ENCODE peak calls at places on chromosomes 11 and 22, in six cellular contexts. Z is CD8-positive, alpha-beta memory T cell; E is tibial nerve; S is heart left ventricle; X is body of pancreas; B is small intestine. A is an unnamed sample.

GRCh38 chr11:132177106-132177505 is 806.7 kb downstream of the NTM start:
- DNase-seq in Z (no peak), E (no peak), S (no peak), X (no peak), B (no peak), A (no peak)

GRCh38 chr11:26228778-26229177 is 103.2 kb upstream of the ANO3 start:
- DNase-seq in Z (no peak), E (no peak), S (no peak), X (no peak), B (no peak), A (no peak)

GRCh38 chr11:61719968-61720367 is 32.5 kb upstream of the MYRF start:
- DNase-seq in Z (no peak), E (no peak), S (no peak), X (no peak), B (no peak), A (no peak)

GRCh38 chr11:69166186-69167115 is 10.7 kb downstream of the SMIM38 start:
- DNase-seq in Z (peak), E (no peak), S (peak), X (peak), B (no peak), A (no peak)

GRCh38 chr11:75625970-75626691 is 42.7 kb downstream of the MAP6 start:
- DNase-seq in Z (no peak), E (no peak), S (no peak), X (no peak), B (no peak), A (no peak)

GRCh38 chr11:114307524-114308203 is 11.5 kb downstream of the NNMT start:
- DNase-seq in Z (no peak), E (peak), S (peak), X (peak), B (no peak), A (peak)

GRCh38 chr11:45285931-45286632 is at the start of gene SYT13:
- DNase-seq in Z (no peak), E (no peak), S (peak), X (peak), B (peak), A (no peak)

GRCh38 chr11:121654506-121655480 is 202.0 kb upstream of the SORL1-AS1 start:
- DNase-seq in Z (no peak), E (no peak), S (no peak), X (no peak), B (no peak), A (no peak)

GRCh38 chr22:20968281-20968977 is 1.4 kb downstream of the AIFM3 start:
- DNase-seq in Z (no peak), E (no peak), S (no peak), X (no peak), B (no peak), A (no peak)

GRCh38 chr11:112795142-112795815 is 165.9 kb upstream of the NCAM1 start:
- DNase-seq in Z (no peak), E (peak), S (no peak), X (peak), B (peak), A (peak)

GRCh38 chr22:36467042-36467810 is 14.2 kb downstream of the TXN2 start:
- DNase-seq in Z (no peak), E (no peak), S (peak), X (peak), B (no peak), A (no peak)

GRCh38 chr11:66004186-66004585 is 1.9 kb downstream of the BANF1 start:
- DNase-seq in Z (no peak), E (no peak), S (no peak), X (no peak), B (no peak), A (no peak)
- H3K27ac ChIP-seq in Z (no peak), E (no peak), S (no peak), X (no peak), B (no peak), A (no peak)

DNA sequence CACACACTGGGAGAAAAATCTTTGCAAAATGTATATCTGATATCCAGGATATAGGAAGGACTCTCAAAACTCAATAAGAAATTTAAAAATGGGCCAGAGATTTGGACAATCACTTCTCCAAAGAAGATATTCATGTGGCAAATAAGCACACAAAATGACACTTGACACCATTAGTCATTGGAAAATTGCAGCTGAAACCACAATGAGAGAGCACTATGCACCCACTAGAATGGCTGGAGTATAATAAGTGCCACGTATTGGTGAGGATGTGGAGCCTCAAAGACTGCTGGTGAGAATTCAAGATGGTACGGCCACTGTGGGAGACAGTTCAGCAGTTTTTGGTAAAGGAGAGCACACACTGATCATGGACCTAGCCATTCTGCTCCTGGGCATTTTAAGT is 12.8 kb upstream of the OSBPL5 start:
- DNase-seq in Z (no peak), E (no peak), S (no peak), X (no peak), B (no peak), A (no peak)
- H3K27ac ChIP-seq in Z (no peak), E (no peak), S (no peak), X (no peak), B (no peak), A (no peak)

GRCh38 chr11:60530454-60530853 is 15.3 kb downstream of the MS4A13 start:
- DNase-seq in Z (no peak), E (no peak), S (no peak), X (no peak), B (no peak), A (no peak)

GRCh38 chr11:60528934-60529333 is 13.7 kb downstream of the MS4A13 start:
- DNase-seq in Z (no peak), E (no peak), S (no peak), X (no peak), B (no peak), A (no peak)

DNA sequence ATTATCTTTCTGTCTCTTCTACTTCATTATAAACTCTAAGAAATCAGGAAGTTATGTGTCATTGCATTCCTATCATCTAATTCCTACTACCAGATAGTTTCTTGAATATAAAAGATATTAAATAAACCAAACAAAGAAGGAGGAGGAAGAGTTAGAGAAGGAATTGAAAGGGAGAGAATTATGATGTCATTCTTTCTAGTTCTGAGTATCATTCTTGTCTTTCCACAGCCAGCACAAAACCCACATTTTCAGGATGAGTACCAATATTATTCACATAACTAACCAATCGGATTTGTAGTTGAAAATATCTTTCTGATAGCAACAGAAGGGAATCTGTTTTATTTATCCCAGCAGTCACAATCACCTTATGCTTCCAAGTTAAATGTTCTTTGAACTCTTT is 13.3 kb downstream of the MS4A13 start:
- DNase-seq in Z (no peak), E (no peak), S (no peak), X (no peak), B (no peak), A (no peak)
- H3K27ac ChIP-seq in Z (no peak), E (no peak), S (no peak), X (no peak), B (no peak), A (no peak)

GRCh38 chr11:3879967-3880542 is 24.6 kb downstream of the STIM1 start:
- DNase-seq in Z (no peak), E (no peak), S (no peak), X (peak), B (peak), A (no peak)
- H3K27ac ChIP-seq in Z (no peak), E (no peak), S (peak), X (peak), B (no peak), A (peak)

GRCh38 chr11:95699631-95700470 is 89.7 kb downstream of the FAM76B start:
- DNase-seq in Z (no peak), E (no peak), S (no peak), X (no peak), B (no peak), A (no peak)

GRCh38 chr11:95697614-95698408 is 91.8 kb downstream of the FAM76B start:
- DNase-seq in Z (no peak), E (no peak), S (no peak), X (no peak), B (no peak), A (no peak)

GRCh38 chr11:95695181-95695580 is 94.4 kb downstream of the FAM76B start:
- DNase-seq in Z (no peak), E (no peak), S (no peak), X (no peak), B (no peak), A (no peak)

GRCh38 chr11:95700471-95700817 is 89.1 kb downstream of the FAM76B start:
- DNase-seq in Z (no peak), E (no peak), S (no peak), X (no peak), B (no peak), A (no peak)

GRCh38 chr11:95698939-95699562 is 90.5 kb downstream of the FAM76B start:
- DNase-seq in Z (no peak), E (no peak), S (no peak), X (no peak), B (no peak), A (no peak)
- H3K27ac ChIP-seq in Z (no peak), E (peak), S (peak), X (no peak), B (no peak), A (peak)

DNA sequence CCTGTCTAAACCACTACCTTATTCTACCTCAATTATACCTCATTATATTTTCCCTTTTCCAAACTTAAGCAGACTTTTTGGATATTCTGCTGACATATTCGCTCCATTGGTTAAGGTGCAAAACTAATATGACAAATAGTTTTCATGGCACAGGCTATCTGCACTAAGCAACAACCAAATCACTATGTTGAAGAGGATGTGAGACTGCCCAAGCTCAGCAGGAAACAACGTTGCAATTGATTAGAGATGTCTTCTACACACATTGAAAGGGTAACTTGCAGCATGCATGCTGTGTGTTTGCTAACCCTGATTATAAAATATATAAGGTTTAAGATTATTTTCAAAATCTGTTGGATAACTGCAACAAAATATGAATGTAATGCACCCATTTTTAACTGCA is 61.6 kb downstream of the STK33 start:
- DNase-seq in Z (no peak), E (no peak), S (no peak), X (no peak), B (no peak), A (no peak)
- H3K27ac ChIP-seq in Z (no peak), E (no peak), S (no peak), X (no peak), B (no peak), A (no peak)

GRCh38 chr11:47860526-47860925 is 12.4 kb upstream of the NUP160 start:
- DNase-seq in Z (no peak), E (no peak), S (no peak), X (no peak), B (no peak), A (no peak)

GRCh38 chr11:47863189-47863892 is 15.2 kb upstream of the NUP160 start:
- DNase-seq in Z (no peak), E (no peak), S (no peak), X (no peak), B (peak), A (no peak)

GRCh38 chr11:47863893-47864430 is 15.8 kb upstream of the NUP160 start:
- DNase-seq in Z (no peak), E (no peak), S (no peak), X (no peak), B (no peak), A (no peak)

GRCh38 chr11:47864910-47865309 is 16.8 kb upstream of the NUP160 start:
- DNase-seq in Z (no peak), E (no peak), S (no peak), X (no peak), B (no peak), A (no peak)

DNA sequence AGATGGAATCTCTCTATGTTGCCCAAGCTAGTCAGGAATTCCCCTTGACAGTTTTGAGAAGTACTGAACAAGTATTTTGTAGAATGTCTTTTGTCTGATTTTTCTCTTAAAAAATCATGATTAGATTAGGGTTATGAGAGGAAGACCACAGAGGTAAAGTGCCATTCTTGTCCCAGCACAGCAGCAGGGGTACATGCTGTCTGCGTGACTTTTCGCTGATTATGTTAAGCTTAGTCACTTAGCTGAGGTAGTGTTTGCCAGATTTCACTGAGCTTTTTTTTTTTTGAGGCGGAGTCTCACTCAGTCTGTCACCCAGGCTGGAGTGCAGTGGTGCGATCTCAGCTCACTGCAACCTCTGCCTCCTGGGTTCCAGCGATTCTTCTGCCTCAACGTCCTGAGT is 13.6 kb upstream of the NUP160 start:
- DNase-seq in Z (no peak), E (no peak), S (no peak), X (no peak), B (no peak), A (no peak)
- H3K27ac ChIP-seq in Z (no peak), E (no peak), S (no peak), X (no peak), B (no peak), A (no peak)